ENCODE peak calls at places on chromosomes 5 and 9, in four cellular contexts. X is adrenal gland, Y is mammary epithelial cell, C is small intestine. F is an unnamed sample. For H3K27me3, the result is how much of the 10 kb centered on the place peaks cover.

GRCh38 chr5:140420226-140420570 is 18.6 kb downstream of the ANKHD1 start:
- DNase-seq in X (no peak), Y (no peak), C (no peak), F (no peak)

GRCh38 chr9:70529833-70530232 is 115.4 kb upstream of the KLF9 start:
- DNase-seq in Y (no peak), C (no peak), X (no peak), F (no peak)

GRCh38 chr9:114190563-114190905 is 35.2 kb downstream of the COL27A1 start:
- DNase-seq in X (no peak), Y (no peak), C (no peak), F (no peak)

GRCh38 chr5:138775034-138775433 is 21.8 kb downstream of the CTNNA1 start:
- DNase-seq in Y (no peak), X (no peak), C (no peak), F (no peak)

GRCh38 chr9:81489048-81489447 is 200.3 kb downstream of the TLE1 start:
- DNase-seq in C (no peak), X (no peak), Y (no peak), F (no peak)

GRCh38 chr5:123717139-123717538 is 205.2 kb downstream of the CSNK1G3 start:
- DNase-seq in C (no peak), Y (no peak), X (no peak), F (peak)

GRCh38 chr5:59173568-59173967 is 590.7 kb downstream of the RAB3C start:
- DNase-seq in X (no peak), C (no peak), Y (no peak), F (no peak)

GRCh38 chr5:35651002-35651756 is 33.5 kb downstream of the SPEF2 start:
- DNase-seq in C (peak), Y (peak), X (peak), F (peak)

GRCh38 chr5:97182571-97183099 is 412 bp downstream of the RIOK2 start:
- DNase-seq in C (no peak), Y (no peak), X (no peak), F (no peak)

GRCh38 chr5:53476531-53477480 is 3.6 kb upstream of the FST start:
- DNase-seq in Y (no peak), X (no peak), C (no peak), F (no peak)

GRCh38 chr5:53479656-53480473 is 564 bp upstream of the FST start:
- DNase-seq in X (peak), C (no peak), Y (peak), F (peak)

GRCh38 chr5:53479045-53479655 is 1.3 kb upstream of the FST start:
- DNase-seq in C (no peak), Y (no peak), X (no peak), F (no peak)

GRCh38 chr5:53480474-53481353 is at the start of gene FST:
- DNase-seq in Y (peak), X (peak), C (no peak), F (peak)

GRCh38 chr5:53478411-53479044 is 1.9 kb upstream of the FST start:
- DNase-seq in X (peak), C (peak), Y (peak), F (peak)
- H3K4me3 ChIP-seq in X (peak), C (no peak), Y (peak), F (peak)

GRCh38 chr5:38189031-38189632 is 69.2 kb upstream of the EGFLAM start:
- DNase-seq in X (no peak), C (no peak), Y (no peak), F (no peak)

GRCh38 chr5:38191693-38192092 is 66.7 kb upstream of the EGFLAM start:
- DNase-seq in X (no peak), C (no peak), Y (no peak), F (no peak)

GRCh38 chr5:38188591-38188990 is 69.8 kb upstream of the EGFLAM start:
- DNase-seq in Y (no peak), X (no peak), C (no peak), F (no peak)

GRCh38 chr5:38187532-38187931 is 70.8 kb upstream of the EGFLAM start:
- DNase-seq in C (no peak), Y (no peak), X (no peak), F (no peak)

DNA sequence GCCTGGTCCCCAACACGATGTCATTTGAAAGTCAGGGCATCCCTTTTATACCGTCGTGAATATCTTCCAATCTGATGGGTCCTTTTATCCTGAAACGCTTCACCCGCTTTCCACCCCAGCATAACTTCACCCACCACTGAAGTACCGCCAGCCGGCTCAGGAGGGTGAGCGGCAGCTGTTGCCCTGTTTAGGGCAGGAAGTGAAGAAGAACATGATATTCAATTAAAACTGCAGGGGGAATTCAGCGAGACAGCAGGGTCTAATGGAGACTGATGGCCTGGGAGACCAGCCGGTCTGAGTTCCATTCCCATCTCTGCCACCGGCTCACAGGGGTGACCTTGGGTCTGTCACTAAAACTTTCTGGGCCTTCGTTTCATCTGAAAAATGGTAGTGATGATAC is 68.2 kb upstream of the EGFLAM start:
- DNase-seq in X (no peak), C (no peak), Y (no peak), F (no peak)
- H3K27me3 ChIP-seq in X (under half), C (under half), Y (under half), F (under half)

GRCh38 chr5:54645888-54646284 is 128.3 kb downstream of the SNX18 start:
- DNase-seq in C (no peak), X (no peak), Y (no peak), F (no peak)
- H3K4me3 ChIP-seq in C (no peak), X (no peak), Y (no peak), F (no peak)

GRCh38 chr9:116282598-116282997 is 129.0 kb downstream of the PAPPA start:
- DNase-seq in Y (no peak), C (no peak), X (no peak), F (no peak)
- H3K27me3 ChIP-seq in Y (under half), C (under half), X (under half), F (under half)

GRCh38 chr5:163106098-163106497 is 331.3 kb upstream of the CCNG1 start:
- DNase-seq in X (no peak), Y (no peak), C (no peak), F (no peak)
- H3K4me3 ChIP-seq in X (no peak), Y (no peak), C (no peak), F (no peak)